ENCODE peak calls at places on chromosomes 16 and 17, in five cellular contexts. One of them, this sample, is unnamed.
A peak's percentile ranks its signal among the peaks of the same experiment; 100 is the strongest.

GRCh38 chr17:17890773-17891759 is 54.3 kb upstream of the SREBF1 start:
- DNase-seq in amniotic stem cell: peak; percentile 29
- DNase-seq in AG08396: peak; percentile 75
- DNase-seq in activated T-helper 1 cell treated with anti-CD3 and anti-CD28 coated beads, Interleukin-12 subunit alpha, Interleukin-12 subunit beta, Interleukin-2, Interleukin-4 antibody, amounts not matched to agents 30 ng/mL and 10 ng/mL and 1 ng/mL, durations not matched to agents 14 hours and 24 hours and 36 hours: peak; percentile 25
- DNase-seq in neuronal stem cell: no peak
- DNase-seq in this sample: peak; percentile 5

GRCh38 chr16:81804134-81804610 is 25.1 kb downstream of the PLCG2 start:
- DNase-seq in activated T-helper 1 cell treated with anti-CD3 and anti-CD28 coated beads, Interleukin-12 subunit alpha, Interleukin-12 subunit beta, Interleukin-2, Interleukin-4 antibody, amounts not matched to agents 30 ng/mL and 10 ng/mL and 1 ng/mL, durations not matched to agents 14 hours and 24 hours and 36 hours: no peak
- DNase-seq in neuronal stem cell: no peak
- DNase-seq in AG08396: no peak
- DNase-seq in amniotic stem cell: no peak
- DNase-seq in this sample: no peak

GRCh38 chr16:81843243-81843582 is 64.1 kb downstream of the PLCG2 start:
- DNase-seq in neuronal stem cell: no peak
- DNase-seq in activated T-helper 1 cell treated with anti-CD3 and anti-CD28 coated beads, Interleukin-12 subunit alpha, Interleukin-12 subunit beta, Interleukin-2, Interleukin-4 antibody, amounts not matched to agents 30 ng/mL and 10 ng/mL and 1 ng/mL, durations not matched to agents 14 hours and 24 hours and 36 hours: no peak
- DNase-seq in AG08396: no peak
- DNase-seq in amniotic stem cell: no peak
- DNase-seq in this sample: no peak

GRCh38 chr17:57968456-57968855 is 13.2 kb upstream of the CUEDC1 start:
- DNase-seq in AG08396: no peak
- DNase-seq in activated T-helper 1 cell treated with anti-CD3 and anti-CD28 coated beads, Interleukin-12 subunit alpha, Interleukin-12 subunit beta, Interleukin-2, Interleukin-4 antibody, amounts not matched to agents 30 ng/mL and 10 ng/mL and 1 ng/mL, durations not matched to agents 14 hours and 24 hours and 36 hours: no peak
- DNase-seq in neuronal stem cell: no peak
- DNase-seq in amniotic stem cell: no peak
- DNase-seq in this sample: no peak

GRCh38 chr16:52584921-52585320 is 38.0 kb upstream of the TOX3 start:
- DNase-seq in amniotic stem cell: no peak
- DNase-seq in activated T-helper 1 cell treated with anti-CD3 and anti-CD28 coated beads, Interleukin-12 subunit alpha, Interleukin-12 subunit beta, Interleukin-2, Interleukin-4 antibody, amounts not matched to agents 30 ng/mL and 10 ng/mL and 1 ng/mL, durations not matched to agents 14 hours and 24 hours and 36 hours: no peak
- DNase-seq in neuronal stem cell: no peak
- DNase-seq in AG08396: no peak
- DNase-seq in this sample: no peak

GRCh38 chr17:77318491-77319210 is 177.9 kb downstream of the SEC14L1 start:
- DNase-seq in AG08396: no peak
- DNase-seq in amniotic stem cell: no peak
- DNase-seq in neuronal stem cell: no peak
- DNase-seq in activated T-helper 1 cell treated with anti-CD3 and anti-CD28 coated beads, Interleukin-12 subunit alpha, Interleukin-12 subunit beta, Interleukin-2, Interleukin-4 antibody, amounts not matched to agents 30 ng/mL and 10 ng/mL and 1 ng/mL, durations not matched to agents 14 hours and 24 hours and 36 hours: no peak
- DNase-seq in this sample: no peak

GRCh38 chr16:75309156-75309555 is 57.7 kb upstream of the BCAR1 start:
- DNase-seq in amniotic stem cell: no peak
- DNase-seq in AG08396: no peak
- DNase-seq in neuronal stem cell: no peak
- DNase-seq in activated T-helper 1 cell treated with anti-CD3 and anti-CD28 coated beads, Interleukin-12 subunit alpha, Interleukin-12 subunit beta, Interleukin-2, Interleukin-4 antibody, amounts not matched to agents 30 ng/mL and 10 ng/mL and 1 ng/mL, durations not matched to agents 14 hours and 24 hours and 36 hours: no peak
- DNase-seq in this sample: no peak

GRCh38 chr16:55779391-55780094 is 53.4 kb downstream of the CES1 start:
- DNase-seq in activated T-helper 1 cell treated with anti-CD3 and anti-CD28 coated beads, Interleukin-12 subunit alpha, Interleukin-12 subunit beta, Interleukin-2, Interleukin-4 antibody, amounts not matched to agents 30 ng/mL and 10 ng/mL and 1 ng/mL, durations not matched to agents 14 hours and 24 hours and 36 hours: no peak
- DNase-seq in AG08396: no peak
- DNase-seq in amniotic stem cell: no peak
- DNase-seq in neuronal stem cell: no peak
- DNase-seq in this sample: no peak

GRCh38 chr16:2963611-2964415 is at the start of gene KREMEN2:
- DNase-seq in neuronal stem cell: peak; percentile 64
- DNase-seq in AG08396: peak; percentile 61
- DNase-seq in amniotic stem cell: no peak
- DNase-seq in activated T-helper 1 cell treated with anti-CD3 and anti-CD28 coated beads, Interleukin-12 subunit alpha, Interleukin-12 subunit beta, Interleukin-2, Interleukin-4 antibody, amounts not matched to agents 30 ng/mL and 10 ng/mL and 1 ng/mL, durations not matched to agents 14 hours and 24 hours and 36 hours: peak; percentile 19
- DNase-seq in this sample: no peak

GRCh38 chr17:19275457-19276082 is 38.4 kb downstream of the EPN2 start:
- DNase-seq in activated T-helper 1 cell treated with anti-CD3 and anti-CD28 coated beads, Interleukin-12 subunit alpha, Interleukin-12 subunit beta, Interleukin-2, Interleukin-4 antibody, amounts not matched to agents 30 ng/mL and 10 ng/mL and 1 ng/mL, durations not matched to agents 14 hours and 24 hours and 36 hours: no peak
- DNase-seq in AG08396: no peak
- DNase-seq in amniotic stem cell: no peak
- DNase-seq in neuronal stem cell: no peak
- DNase-seq in this sample: no peak

GRCh38 chr16:89364603-89365002 is 125.8 kb downstream of the ANKRD11 start:
- DNase-seq in AG08396: no peak
- DNase-seq in neuronal stem cell: no peak
- DNase-seq in amniotic stem cell: no peak
- DNase-seq in activated T-helper 1 cell treated with anti-CD3 and anti-CD28 coated beads, Interleukin-12 subunit alpha, Interleukin-12 subunit beta, Interleukin-2, Interleukin-4 antibody, amounts not matched to agents 30 ng/mL and 10 ng/mL and 1 ng/mL, durations not matched to agents 14 hours and 24 hours and 36 hours: no peak
- DNase-seq in this sample: no peak

GRCh38 chr16:10619271-10619849 is 39.0 kb upstream of the EMP2 start:
- DNase-seq in neuronal stem cell: no peak
- DNase-seq in AG08396: no peak
- DNase-seq in activated T-helper 1 cell treated with anti-CD3 and anti-CD28 coated beads, Interleukin-12 subunit alpha, Interleukin-12 subunit beta, Interleukin-2, Interleukin-4 antibody, amounts not matched to agents 30 ng/mL and 10 ng/mL and 1 ng/mL, durations not matched to agents 14 hours and 24 hours and 36 hours: no peak
- DNase-seq in amniotic stem cell: no peak
- DNase-seq in this sample: no peak

GRCh38 chr16:7086842-7087616 is 245.6 kb upstream of the RBFOX1 start:
- DNase-seq in activated T-helper 1 cell treated with anti-CD3 and anti-CD28 coated beads, Interleukin-12 subunit alpha, Interleukin-12 subunit beta, Interleukin-2, Interleukin-4 antibody, amounts not matched to agents 30 ng/mL and 10 ng/mL and 1 ng/mL, durations not matched to agents 14 hours and 24 hours and 36 hours: no peak
- DNase-seq in amniotic stem cell: no peak
- DNase-seq in neuronal stem cell: peak; percentile 48
- DNase-seq in AG08396: no peak
- DNase-seq in this sample: no peak

GRCh38 chr17:56658648-56659047 is 65.1 kb downstream of the NOG start:
- DNase-seq in activated T-helper 1 cell treated with anti-CD3 and anti-CD28 coated beads, Interleukin-12 subunit alpha, Interleukin-12 subunit beta, Interleukin-2, Interleukin-4 antibody, amounts not matched to agents 30 ng/mL and 10 ng/mL and 1 ng/mL, durations not matched to agents 14 hours and 24 hours and 36 hours: no peak
- DNase-seq in AG08396: no peak
- DNase-seq in neuronal stem cell: no peak
- DNase-seq in amniotic stem cell: no peak
- DNase-seq in this sample: no peak

GRCh38 chr17:81306898-81307510 is 11.9 kb upstream of the SLC38A10 start:
- DNase-seq in amniotic stem cell: no peak
- DNase-seq in AG08396: no peak
- DNase-seq in neuronal stem cell: no peak
- DNase-seq in activated T-helper 1 cell treated with anti-CD3 and anti-CD28 coated beads, Interleukin-12 subunit alpha, Interleukin-12 subunit beta, Interleukin-2, Interleukin-4 antibody, amounts not matched to agents 30 ng/mL and 10 ng/mL and 1 ng/mL, durations not matched to agents 14 hours and 24 hours and 36 hours: no peak
- DNase-seq in this sample: no peak

GRCh38 chr16:27826081-27826892 is 237.2 kb downstream of the GSG1L start:
- DNase-seq in AG08396: no peak
- DNase-seq in amniotic stem cell: no peak
- DNase-seq in neuronal stem cell: no peak
- DNase-seq in activated T-helper 1 cell treated with anti-CD3 and anti-CD28 coated beads, Interleukin-12 subunit alpha, Interleukin-12 subunit beta, Interleukin-2, Interleukin-4 antibody, amounts not matched to agents 30 ng/mL and 10 ng/mL and 1 ng/mL, durations not matched to agents 14 hours and 24 hours and 36 hours: no peak
- DNase-seq in this sample: no peak

GRCh38 chr17:48048321-48049140 is at the start of gene NFE2L1:
- DNase-seq in AG08396: peak; percentile 88
- DNase-seq in neuronal stem cell: no peak
- DNase-seq in amniotic stem cell: peak; percentile 57
- DNase-seq in activated T-helper 1 cell treated with anti-CD3 and anti-CD28 coated beads, Interleukin-12 subunit alpha, Interleukin-12 subunit beta, Interleukin-2, Interleukin-4 antibody, amounts not matched to agents 30 ng/mL and 10 ng/mL and 1 ng/mL, durations not matched to agents 14 hours and 24 hours and 36 hours: no peak
- DNase-seq in this sample: no peak

GRCh38 chr16:5523794-5524193 is 426.2 kb upstream of the EEF2KMT start:
- DNase-seq in neuronal stem cell: no peak
- DNase-seq in activated T-helper 1 cell treated with anti-CD3 and anti-CD28 coated beads, Interleukin-12 subunit alpha, Interleukin-12 subunit beta, Interleukin-2, Interleukin-4 antibody, amounts not matched to agents 30 ng/mL and 10 ng/mL and 1 ng/mL, durations not matched to agents 14 hours and 24 hours and 36 hours: no peak
- DNase-seq in amniotic stem cell: no peak
- DNase-seq in AG08396: no peak
- DNase-seq in this sample: no peak

GRCh38 chr17:17086585-17086984 is 44.3 kb downstream of the MPRIP start:
- DNase-seq in AG08396: no peak
- DNase-seq in neuronal stem cell: no peak
- DNase-seq in amniotic stem cell: no peak
- DNase-seq in activated T-helper 1 cell treated with anti-CD3 and anti-CD28 coated beads, Interleukin-12 subunit alpha, Interleukin-12 subunit beta, Interleukin-2, Interleukin-4 antibody, amounts not matched to agents 30 ng/mL and 10 ng/mL and 1 ng/mL, durations not matched to agents 14 hours and 24 hours and 36 hours: no peak
- DNase-seq in this sample: no peak

GRCh38 chr17:78767806-78768205 is 14.3 kb downstream of the CYTH1 start:
- DNase-seq in amniotic stem cell: no peak
- DNase-seq in activated T-helper 1 cell treated with anti-CD3 and anti-CD28 coated beads, Interleukin-12 subunit alpha, Interleukin-12 subunit beta, Interleukin-2, Interleukin-4 antibody, amounts not matched to agents 30 ng/mL and 10 ng/mL and 1 ng/mL, durations not matched to agents 14 hours and 24 hours and 36 hours: no peak
- DNase-seq in neuronal stem cell: no peak
- DNase-seq in AG08396: no peak
- DNase-seq in this sample: no peak

GRCh38 chr17:9705745-9706144 is 60.4 kb downstream of the USP43 start:
- DNase-seq in amniotic stem cell: no peak
- DNase-seq in neuronal stem cell: no peak
- DNase-seq in AG08396: no peak
- DNase-seq in activated T-helper 1 cell treated with anti-CD3 and anti-CD28 coated beads, Interleukin-12 subunit alpha, Interleukin-12 subunit beta, Interleukin-2, Interleukin-4 antibody, amounts not matched to agents 30 ng/mL and 10 ng/mL and 1 ng/mL, durations not matched to agents 14 hours and 24 hours and 36 hours: no peak
- DNase-seq in this sample: no peak

GRCh38 chr17:78113804-78114785 is 14.5 kb downstream of the TMC6 start:
- DNase-seq in AG08396: no peak
- DNase-seq in amniotic stem cell: no peak
- DNase-seq in neuronal stem cell: no peak
- DNase-seq in activated T-helper 1 cell treated with anti-CD3 and anti-CD28 coated beads, Interleukin-12 subunit alpha, Interleukin-12 subunit beta, Interleukin-2, Interleukin-4 antibody, amounts not matched to agents 30 ng/mL and 10 ng/mL and 1 ng/mL, durations not matched to agents 14 hours and 24 hours and 36 hours: no peak
- DNase-seq in this sample: no peak

GRCh38 chr16:68335175-68335574 is 24.4 kb downstream of the PRMT7 start:
- DNase-seq in neuronal stem cell: no peak
- DNase-seq in amniotic stem cell: no peak
- DNase-seq in AG08396: no peak
- DNase-seq in activated T-helper 1 cell treated with anti-CD3 and anti-CD28 coated beads, Interleukin-12 subunit alpha, Interleukin-12 subunit beta, Interleukin-2, Interleukin-4 antibody, amounts not matched to agents 30 ng/mL and 10 ng/mL and 1 ng/mL, durations not matched to agents 14 hours and 24 hours and 36 hours: no peak
- DNase-seq in this sample: no peak

GRCh38 chr16:88882358-88883030 is 16.0 kb upstream of the PABPN1L start:
- DNase-seq in activated T-helper 1 cell treated with anti-CD3 and anti-CD28 coated beads, Interleukin-12 subunit alpha, Interleukin-12 subunit beta, Interleukin-2, Interleukin-4 antibody, amounts not matched to agents 30 ng/mL and 10 ng/mL and 1 ng/mL, durations not matched to agents 14 hours and 24 hours and 36 hours: no peak
- DNase-seq in neuronal stem cell: no peak
- DNase-seq in amniotic stem cell: no peak
- DNase-seq in AG08396: no peak
- DNase-seq in this sample: no peak